ENCODE peak calls at places on chromosomes 13 and 19, in five cellular contexts. One of them, this sample, is unnamed. For H3K9me3, the result is how much of the 10 kb centered on the place peaks cover.

GRCh38 chr13:46181799-46182490 is at the start of gene LCP1:
- DNase-seq in thoracic aorta: no peak
- DNase-seq in tibial artery: no peak
- DNase-seq in ovary: no peak
- DNase-seq in keratinocyte: no peak
- DNase-seq in this sample: no peak

GRCh38 chr13:112814905-112815585 is 125.2 kb downstream of the ATP11A start:
- DNase-seq in keratinocyte: no peak
- DNase-seq in ovary: no peak
- DNase-seq in thoracic aorta: no peak
- DNase-seq in tibial artery: no peak
- DNase-seq in this sample: no peak

GRCh38 chr13:20173121-20173746 is 12.4 kb upstream of the GJA3 start:
- DNase-seq in tibial artery: no peak
- DNase-seq in thoracic aorta: no peak
- DNase-seq in keratinocyte: no peak
- DNase-seq in ovary: no peak
- DNase-seq in this sample: no peak

GRCh38 chr13:98129059-98129741 is 13.7 kb upstream of the FARP1 start:
- DNase-seq in ovary: no peak
- DNase-seq in keratinocyte: no peak
- DNase-seq in tibial artery: no peak
- DNase-seq in thoracic aorta: no peak
- DNase-seq in this sample: no peak

GRCh38 chr13:60397693-60398437 is 845 bp downstream of the TDRD3 start:
- DNase-seq in ovary: peak
- DNase-seq in keratinocyte: no peak
- DNase-seq in thoracic aorta: no peak
- DNase-seq in tibial artery: peak
- DNase-seq in this sample: peak

GRCh38 chr19:4575267-4575793 is 15.8 kb upstream of the SEMA6B start:
- DNase-seq in keratinocyte: peak
- DNase-seq in ovary: peak
- DNase-seq in tibial artery: peak
- DNase-seq in thoracic aorta: no peak
- DNase-seq in this sample: peak

GRCh38 chr19:10184636-10185035 is 10.1 kb downstream of the DNMT1 start:
- DNase-seq in tibial artery: no peak
- DNase-seq in ovary: no peak
- DNase-seq in thoracic aorta: no peak
- DNase-seq in keratinocyte: no peak
- DNase-seq in this sample: no peak

GRCh38 chr19:4066176-4066606 is 508 bp downstream of the ZBTB7A start:
- DNase-seq in tibial artery: peak
- DNase-seq in keratinocyte: no peak
- DNase-seq in thoracic aorta: no peak
- DNase-seq in ovary: peak
- DNase-seq in this sample: no peak

GRCh38 chr19:37997911-37998344 is 90.9 kb downstream of the SIPA1L3 start:
- DNase-seq in keratinocyte: no peak
- DNase-seq in tibial artery: no peak
- DNase-seq in thoracic aorta: no peak
- DNase-seq in ovary: no peak
- DNase-seq in this sample: no peak

GRCh38 chr13:27795718-27796019 is 3.4 kb downstream of the GSX1 start:
- DNase-seq in tibial artery: no peak
- DNase-seq in ovary: no peak
- DNase-seq in keratinocyte: no peak
- DNase-seq in thoracic aorta: no peak
- DNase-seq in this sample: no peak

GRCh38 chr13:107867701-107868661 is 347.4 kb downstream of the LIG4 start:
- DNase-seq in keratinocyte: no peak
- DNase-seq in ovary: peak
- DNase-seq in tibial artery: no peak
- DNase-seq in thoracic aorta: no peak
- DNase-seq in this sample: no peak

GRCh38 chr13:50387124-50387581 is 371.9 kb downstream of the KCNRG start:
- DNase-seq in tibial artery: peak
- DNase-seq in ovary: no peak
- DNase-seq in keratinocyte: no peak
- DNase-seq in thoracic aorta: no peak
- DNase-seq in this sample: peak

GRCh38 chr13:50230365-50230978 is 215.2 kb downstream of the KCNRG start:
- DNase-seq in thoracic aorta: no peak
- DNase-seq in keratinocyte: no peak
- DNase-seq in ovary: no peak
- DNase-seq in tibial artery: no peak
- DNase-seq in this sample: no peak

GRCh38 chr13:99403458-99403971 is 96.3 kb upstream of the GPR183 start:
- DNase-seq in ovary: no peak
- DNase-seq in keratinocyte: no peak
- DNase-seq in thoracic aorta: no peak
- DNase-seq in tibial artery: no peak
- DNase-seq in this sample: no peak

GRCh38 chr13:72164811-72165210 is 297.8 kb upstream of the DACH1 start:
- DNase-seq in ovary: no peak
- DNase-seq in tibial artery: no peak
- DNase-seq in thoracic aorta: no peak
- DNase-seq in keratinocyte: no peak
- DNase-seq in this sample: no peak

GRCh38 chr13:94858856-94859811 is 146.8 kb upstream of the SOX21 start:
- DNase-seq in tibial artery: peak
- DNase-seq in ovary: peak
- DNase-seq in keratinocyte: no peak
- DNase-seq in thoracic aorta: no peak
- DNase-seq in this sample: peak

GRCh38 chr19:2423913-2424685 is 3.3 kb downstream of the TIMM13 start:
- DNase-seq in thoracic aorta: no peak
- DNase-seq in ovary: peak
- DNase-seq in tibial artery: no peak
- DNase-seq in keratinocyte: no peak
- DNase-seq in this sample: no peak

GRCh38 chr19:34982275-34982674 is 17.8 kb upstream of the GRAMD1A start:
- DNase-seq in keratinocyte: no peak
- DNase-seq in tibial artery: no peak
- DNase-seq in thoracic aorta: no peak
- DNase-seq in ovary: no peak
- DNase-seq in this sample: no peak

GRCh38 chr13:37618554-37618953 is 20.0 kb upstream of the POSTN start:
- DNase-seq in tibial artery: no peak
- DNase-seq in thoracic aorta: no peak
- DNase-seq in ovary: no peak
- DNase-seq in keratinocyte: no peak
- DNase-seq in this sample: no peak

GRCh38 chr19:51107406-51108065 is 673 bp downstream of the CTU1 start:
- DNase-seq in thoracic aorta: no peak
- DNase-seq in keratinocyte: no peak
- DNase-seq in tibial artery: no peak
- DNase-seq in ovary: no peak
- DNase-seq in this sample: no peak

GRCh38 chr19:10013316-10013715 is at the start of gene RDH8:
- DNase-seq in tibial artery: no peak
- DNase-seq in ovary: no peak
- DNase-seq in keratinocyte: no peak
- DNase-seq in thoracic aorta: no peak
- DNase-seq in this sample: no peak

GRCh38 chr19:58317481-58318072 is 9.2 kb upstream of the ZSCAN22 start:
- DNase-seq in thoracic aorta: no peak
- DNase-seq in tibial artery: no peak
- DNase-seq in keratinocyte: no peak
- DNase-seq in ovary: no peak
- DNase-seq in this sample: no peak

GRCh38 chr13:83780201-83780600 is 102.1 kb downstream of the SLITRK1 start:
- DNase-seq in ovary: no peak
- DNase-seq in thoracic aorta: no peak
- DNase-seq in keratinocyte: peak
- DNase-seq in tibial artery: no peak
- DNase-seq in this sample: no peak

GRCh38 chr13:33536639-33537425 is 251.3 kb upstream of the STARD13 start:
- DNase-seq in ovary: no peak
- DNase-seq in keratinocyte: no peak
- DNase-seq in tibial artery: no peak
- DNase-seq in thoracic aorta: no peak
- DNase-seq in this sample: no peak

GRCh38 chr13:48296528-48296927 is 7.0 kb upstream of the RB1 start:
- DNase-seq in keratinocyte: no peak
- DNase-seq in tibial artery: no peak
- DNase-seq in ovary: no peak
- DNase-seq in thoracic aorta: no peak
- DNase-seq in this sample: no peak

GRCh38 chr19:43534811-43535761 is 2.1 kb downstream of the ZNF575 start:
- DNase-seq in tibial artery: peak
- DNase-seq in thoracic aorta: peak
- DNase-seq in ovary: peak
- DNase-seq in keratinocyte: no peak
- DNase-seq in this sample: peak

GRCh38 chr19:43532962-43533545 is at the start of gene ZNF575:
- DNase-seq in ovary: peak
- DNase-seq in tibial artery: peak
- DNase-seq in thoracic aorta: peak
- DNase-seq in keratinocyte: no peak
- DNase-seq in this sample: peak

GRCh38 chr19:43533546-43534304 is 737 bp downstream of the ZNF575 start:
- DNase-seq in keratinocyte: peak
- DNase-seq in ovary: peak
- DNase-seq in tibial artery: peak
- DNase-seq in thoracic aorta: peak
- DNase-seq in this sample: peak

GRCh38 chr19:43532571-43532961 is 422 bp upstream of the ZNF575 start:
- DNase-seq in keratinocyte: no peak
- DNase-seq in ovary: peak
- DNase-seq in tibial artery: peak
- DNase-seq in thoracic aorta: no peak
- DNase-seq in this sample: no peak

DNA sequence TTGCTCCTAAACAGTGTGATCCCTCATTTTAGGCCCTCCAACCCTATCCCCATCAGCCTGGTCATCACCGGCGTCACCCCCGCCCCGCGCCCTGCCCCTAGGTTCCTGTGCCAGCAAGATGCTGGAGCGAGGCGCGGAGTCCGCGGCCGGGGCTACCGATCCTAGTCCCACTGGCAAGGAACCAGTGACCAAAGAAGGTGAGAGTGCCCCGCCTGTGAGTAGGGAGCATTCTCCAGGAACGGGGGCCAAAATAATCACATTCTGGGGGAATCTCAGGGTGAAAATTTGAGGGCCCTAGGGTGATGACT is 1.3 kb downstream of the ZNF575 start:
- DNase-seq in ovary: no peak
- DNase-seq in keratinocyte: no peak
- DNase-seq in tibial artery: no peak
- DNase-seq in thoracic aorta: no peak
- DNase-seq in this sample: no peak
- H3K4me3 ChIP-seq in ovary: peak
- H3K4me3 ChIP-seq in keratinocyte: peak
- H3K4me3 ChIP-seq in tibial artery: peak
- H3K4me3 ChIP-seq in thoracic aorta: peak
- H3K4me3 ChIP-seq in this sample: peak

GRCh38 chr19:1232231-1232637 is 5.6 kb downstream of the CBARP start:
- DNase-seq in ovary: no peak
- DNase-seq in tibial artery: no peak
- DNase-seq in thoracic aorta: no peak
- DNase-seq in keratinocyte: no peak
- DNase-seq in this sample: no peak
- H3K27ac ChIP-seq in ovary: no peak
- H3K27ac ChIP-seq in tibial artery: no peak
- H3K27ac ChIP-seq in thoracic aorta: peak
- H3K27ac ChIP-seq in keratinocyte: no peak
- H3K27ac ChIP-seq in this sample: no peak

GRCh38 chr19:56988271-56988670 is 131.5 kb upstream of the USP29 start:
- DNase-seq in tibial artery: no peak
- DNase-seq in ovary: no peak
- DNase-seq in keratinocyte: no peak
- DNase-seq in thoracic aorta: no peak
- DNase-seq in this sample: no peak
- H3K9me3 ChIP-seq in tibial artery: under half
- H3K9me3 ChIP-seq in ovary: under half
- H3K9me3 ChIP-seq in keratinocyte: under half
- H3K9me3 ChIP-seq in thoracic aorta: under half
- H3K9me3 ChIP-seq in this sample: under half

GRCh38 chr19:48551437-48552302 is at the start of gene SULT2B1:
- DNase-seq in tibial artery: no peak
- DNase-seq in thoracic aorta: no peak
- DNase-seq in keratinocyte: no peak
- DNase-seq in ovary: no peak
- DNase-seq in this sample: no peak
- H3K4me3 ChIP-seq in tibial artery: no peak
- H3K4me3 ChIP-seq in thoracic aorta: no peak
- H3K4me3 ChIP-seq in keratinocyte: no peak
- H3K4me3 ChIP-seq in ovary: no peak
- H3K4me3 ChIP-seq in this sample: no peak

GRCh38 chr19:17951151-17952040 is 15.5 kb upstream of the KCNN1 start:
- DNase-seq in ovary: peak
- DNase-seq in keratinocyte: no peak
- DNase-seq in thoracic aorta: no peak
- DNase-seq in tibial artery: no peak
- DNase-seq in this sample: no peak
- H3K27ac ChIP-seq in ovary: no peak
- H3K27ac ChIP-seq in keratinocyte: no peak
- H3K27ac ChIP-seq in thoracic aorta: no peak
- H3K27ac ChIP-seq in tibial artery: no peak
- H3K27ac ChIP-seq in this sample: no peak

DNA sequence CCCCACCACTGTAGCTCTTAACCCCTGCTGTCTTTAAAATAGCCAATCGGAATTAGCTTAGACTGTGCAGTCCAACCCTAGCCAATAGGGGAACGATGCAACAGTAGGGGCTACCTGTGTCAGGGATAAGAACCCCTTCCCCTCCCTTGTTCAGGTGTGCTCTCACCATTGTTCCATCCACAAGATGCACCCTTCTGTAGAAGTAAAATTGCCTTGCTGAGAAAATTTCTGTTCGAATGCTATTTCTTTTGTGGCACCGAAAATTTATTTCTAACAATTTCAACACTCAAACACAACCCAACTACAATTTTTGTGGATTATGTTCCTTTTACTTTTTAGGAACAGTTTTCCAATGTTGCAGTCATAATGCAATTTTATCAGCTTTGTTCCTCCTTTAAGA is 3.6 kb upstream of the ZNF583 start:
- DNase-seq in keratinocyte: no peak
- DNase-seq in thoracic aorta: no peak
- DNase-seq in ovary: no peak
- DNase-seq in tibial artery: no peak
- DNase-seq in this sample: no peak
- H3K9me3 ChIP-seq in keratinocyte: under half
- H3K9me3 ChIP-seq in thoracic aorta: under half
- H3K9me3 ChIP-seq in ovary: under half
- H3K9me3 ChIP-seq in tibial artery: under half
- H3K9me3 ChIP-seq in this sample: under half

This sample was measured in uterus.